ENCODE peak calls at places on chromosomes 2 and 18, in seven cellular contexts. C, N, Z, G, V, F and O are unnamed samples.

GRCh38 chr2:40511661-40512213 is 59.8 kb upstream of the SLC8A1 start:
- DNase-seq in C (no peak), N (peak), Z (no peak), G (peak), V (no peak), F (no peak), O (no peak)

GRCh38 chr2:43841949-43842865 is 3.4 kb downstream of the ABCG8 start:
- DNase-seq in C (no peak), N (no peak), Z (no peak), G (no peak), V (no peak), F (no peak), O (no peak)

GRCh38 chr2:37789988-37790387 is 118.5 kb upstream of the CDC42EP3 start:
- DNase-seq in C (no peak), N (no peak), Z (no peak), G (no peak), V (no peak), F (no peak), O (no peak)

GRCh38 chr2:177169810-177170514 is 42.6 kb upstream of the HNRNPA3 start:
- DNase-seq in C (no peak), N (no peak), Z (no peak), G (no peak), V (no peak), F (no peak), O (peak)

GRCh38 chr2:219562049-219563020 is 9.0 kb downstream of the OBSL1 start:
- DNase-seq in C (no peak), N (no peak), Z (no peak), G (no peak), V (no peak), F (no peak), O (no peak)

GRCh38 chr18:55236150-55236931 is 277.1 kb upstream of the CCDC68 start:
- DNase-seq in C (no peak), N (no peak), Z (no peak), G (no peak), V (no peak), F (no peak), O (no peak)

GRCh38 chr2:3377612-3378432 is at the start of gene EIPR1:
- DNase-seq in C (peak), N (peak), Z (peak), G (peak), V (peak), F (peak), O (peak)

GRCh38 chr2:54206596-54206995 is 49.4 kb downstream of the TSPYL6 start:
- DNase-seq in C (peak), N (no peak), Z (no peak), G (no peak), V (peak), F (no peak), O (peak)

GRCh38 chr2:36562973-36563532 is 34.9 kb downstream of the FEZ2 start:
- DNase-seq in C (no peak), N (no peak), Z (no peak), G (no peak), V (no peak), F (no peak), O (no peak)

GRCh38 chr2:170972508-170973224 is 43.6 kb downstream of the GORASP2 start:
- DNase-seq in C (no peak), N (no peak), Z (no peak), G (no peak), V (no peak), F (no peak), O (no peak)

GRCh38 chr2:238352361-238352760 is 32.0 kb downstream of the TRAF3IP1 start:
- DNase-seq in C (no peak), N (no peak), Z (peak), G (no peak), V (no peak), F (no peak), O (no peak)

GRCh38 chr2:25324905-25325592 is 16.7 kb downstream of the DNMT3A start:
- DNase-seq in C (no peak), N (no peak), Z (no peak), G (no peak), V (no peak), F (no peak), O (no peak)

GRCh38 chr2:47069628-47070154 is 85.4 kb downstream of the STPG4 start:
- DNase-seq in C (peak), N (peak), Z (peak), G (no peak), V (no peak), F (peak), O (peak)

GRCh38 chr18:34624551-34624950 is 85.5 kb upstream of the DTNA start:
- DNase-seq in C (no peak), N (no peak), Z (no peak), G (no peak), V (no peak), F (no peak), O (no peak)

GRCh38 chr2:160612266-160612864 is 118.8 kb upstream of the RBMS1 start:
- DNase-seq in C (no peak), N (no peak), Z (no peak), G (no peak), V (no peak), F (no peak), O (no peak)

GRCh38 chr18:70709720-70710119 is 420.9 kb downstream of the SOCS6 start:
- DNase-seq in C (no peak), N (no peak), Z (no peak), G (no peak), V (no peak), F (no peak), O (no peak)

GRCh38 chr2:33426666-33427231 is 49.7 kb upstream of the RASGRP3 start:
- DNase-seq in C (peak), N (no peak), Z (no peak), G (peak), V (no peak), F (no peak), O (peak)

GRCh38 chr18:28903366-28903765 is 726.4 kb upstream of the CDH2 start:
- DNase-seq in C (no peak), N (no peak), Z (no peak), G (no peak), V (no peak), F (no peak), O (no peak)

GRCh38 chr2:47262657-47263056 is 107.5 kb upstream of the STPG4 start:
- DNase-seq in C (no peak), N (no peak), Z (no peak), G (no peak), V (no peak), F (no peak), O (no peak)

GRCh38 chr2:31335921-31336570 is 78.5 kb downstream of the XDH start:
- DNase-seq in C (no peak), N (no peak), Z (no peak), G (peak), V (no peak), F (no peak), O (no peak)

GRCh38 chr2:170783549-170783948 is 13.4 kb downstream of the ERICH2 start:
- DNase-seq in C (no peak), N (no peak), Z (no peak), G (no peak), V (no peak), F (no peak), O (no peak)

GRCh38 chr2:36478332-36478738 is 119.6 kb downstream of the FEZ2 start:
- DNase-seq in C (peak), N (no peak), Z (no peak), G (no peak), V (no peak), F (no peak), O (peak)

GRCh38 chr2:209389124-209389523 is 34.7 kb upstream of the MAP2 start:
- DNase-seq in C (no peak), N (no peak), Z (no peak), G (no peak), V (no peak), F (no peak), O (no peak)

GRCh38 chr2:22273853-22274252 is 1111.1 kb upstream of the KLHL29 start:
- DNase-seq in C (no peak), N (no peak), Z (no peak), G (no peak), V (no peak), F (no peak), O (no peak)

GRCh38 chr2:36404312-36404711 is 48.7 kb downstream of the CRIM1 start:
- DNase-seq in C (peak), N (no peak), Z (no peak), G (no peak), V (no peak), F (no peak), O (no peak)

GRCh38 chr2:191806396-191806795 is 40.5 kb downstream of the CAVIN2 start:
- DNase-seq in C (no peak), N (no peak), Z (no peak), G (no peak), V (no peak), F (no peak), O (no peak)

GRCh38 chr2:191815010-191815409 is 31.9 kb downstream of the CAVIN2 start:
- DNase-seq in C (no peak), N (no peak), Z (no peak), G (no peak), V (no peak), F (no peak), O (no peak)

DNA sequence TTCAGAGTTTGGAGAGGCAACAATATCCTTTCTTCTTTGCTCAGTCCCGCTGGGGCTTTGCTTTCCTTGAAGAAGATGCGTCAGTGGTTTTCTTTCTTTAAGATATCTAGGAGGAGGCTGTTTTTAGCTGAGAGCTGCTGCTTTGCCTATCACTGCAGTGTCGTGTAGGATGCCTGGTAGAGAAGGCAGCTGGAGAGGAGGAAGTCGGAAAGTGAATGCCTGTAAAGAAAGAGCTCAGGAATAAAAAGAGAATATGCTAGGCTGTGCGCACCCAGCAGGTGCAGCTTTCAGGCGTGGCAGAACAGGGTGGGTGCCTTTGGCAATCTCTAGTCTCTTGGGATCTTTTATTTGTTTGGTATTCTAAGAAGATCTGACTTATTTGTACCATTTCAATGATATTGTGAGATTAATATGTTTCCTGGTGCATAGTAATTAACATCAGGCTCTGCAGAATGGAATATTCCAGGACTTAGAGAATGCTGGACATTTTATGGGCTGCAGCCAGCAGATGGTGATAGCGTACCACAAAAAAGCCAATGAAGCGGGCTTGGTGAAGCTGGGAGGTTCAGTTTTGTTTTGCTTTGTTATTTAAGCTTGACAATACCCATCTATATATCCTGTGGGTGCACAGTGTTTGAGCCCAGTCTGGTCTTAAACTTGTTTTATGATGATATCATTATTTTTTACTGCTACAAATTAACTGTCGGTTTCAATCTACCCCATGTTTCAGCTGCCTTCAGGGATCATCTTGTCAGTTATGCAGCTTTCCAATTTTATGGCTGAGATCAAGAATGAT is 34.9 kb downstream of the CAVIN2 start:
- DNase-seq in C (peak), N (peak), Z (no peak), G (peak), V (peak), F (peak), O (peak)
- TF ChIP-seq CTCF in C (peak), N (peak), Z (peak), G (peak), V (peak), F (peak), O (peak)

GRCh38 chr2:111231532-111232252 is 111.0 kb downstream of the BCL2L11 start:
- DNase-seq in C (no peak), N (no peak), Z (no peak), G (no peak), V (no peak), F (no peak), O (no peak)
- TF ChIP-seq CTCF in C (no peak), N (no peak), Z (no peak), G (no peak), V (no peak), F (no peak), O (no peak)

GRCh38 chr2:123532999-123533398 is 492.1 kb upstream of the CNTNAP5 start:
- DNase-seq in C (no peak), N (no peak), Z (no peak), G (no peak), V (no peak), F (no peak), O (no peak)

GRCh38 chr2:123532126-123532525 is 493.0 kb upstream of the CNTNAP5 start:
- DNase-seq in C (no peak), N (no peak), Z (no peak), G (no peak), V (no peak), F (no peak), O (no peak)
- TF ChIP-seq CTCF in C (no peak), N (no peak), Z (no peak), G (no peak), V (no peak), F (no peak), O (no peak)

DNA sequence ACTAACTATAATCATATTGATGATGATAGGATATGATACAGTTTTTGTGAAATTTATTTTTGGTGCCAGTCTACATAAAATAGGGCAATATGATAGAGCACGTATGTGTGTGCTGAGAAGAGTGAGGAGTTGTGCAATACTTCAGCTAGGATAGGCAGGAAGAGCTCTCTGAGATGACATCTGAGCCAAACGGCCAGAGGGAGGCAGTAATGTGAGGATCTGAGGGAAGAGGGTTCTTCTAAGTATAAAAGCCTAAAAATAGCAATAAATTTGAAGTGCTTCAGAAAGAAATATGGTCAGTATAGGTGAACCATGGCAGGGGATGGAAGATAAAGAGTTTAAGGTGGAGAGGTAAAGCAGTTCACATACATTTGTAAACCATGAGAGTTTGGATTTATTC is 102.5 kb downstream of the OLA1 start:
- DNase-seq in C (peak), N (no peak), Z (no peak), G (no peak), V (no peak), F (no peak), O (no peak)
- TF ChIP-seq CTCF in C (peak), N (no peak), Z (no peak), G (no peak), V (no peak), F (no peak), O (no peak)

GRCh38 chr2:44969936-44970335 is 28.4 kb downstream of the SIX3 start:
- DNase-seq in C (no peak), N (no peak), Z (no peak), G (no peak), V (no peak), F (no peak), O (no peak)

GRCh38 chr2:44972771-44973535 is 31.5 kb downstream of the SIX3 start:
- DNase-seq in C (no peak), N (no peak), Z (no peak), G (no peak), V (no peak), F (no peak), O (no peak)

GRCh38 chr2:44975571-44976450 is 33.4 kb downstream of the SIX2 start:
- DNase-seq in C (no peak), N (no peak), Z (no peak), G (no peak), V (no peak), F (no peak), O (no peak)

GRCh38 chr2:44970846-44971450 is 29.4 kb downstream of the SIX3 start:
- DNase-seq in C (peak), N (no peak), Z (no peak), G (no peak), V (no peak), F (no peak), O (no peak)

DNA sequence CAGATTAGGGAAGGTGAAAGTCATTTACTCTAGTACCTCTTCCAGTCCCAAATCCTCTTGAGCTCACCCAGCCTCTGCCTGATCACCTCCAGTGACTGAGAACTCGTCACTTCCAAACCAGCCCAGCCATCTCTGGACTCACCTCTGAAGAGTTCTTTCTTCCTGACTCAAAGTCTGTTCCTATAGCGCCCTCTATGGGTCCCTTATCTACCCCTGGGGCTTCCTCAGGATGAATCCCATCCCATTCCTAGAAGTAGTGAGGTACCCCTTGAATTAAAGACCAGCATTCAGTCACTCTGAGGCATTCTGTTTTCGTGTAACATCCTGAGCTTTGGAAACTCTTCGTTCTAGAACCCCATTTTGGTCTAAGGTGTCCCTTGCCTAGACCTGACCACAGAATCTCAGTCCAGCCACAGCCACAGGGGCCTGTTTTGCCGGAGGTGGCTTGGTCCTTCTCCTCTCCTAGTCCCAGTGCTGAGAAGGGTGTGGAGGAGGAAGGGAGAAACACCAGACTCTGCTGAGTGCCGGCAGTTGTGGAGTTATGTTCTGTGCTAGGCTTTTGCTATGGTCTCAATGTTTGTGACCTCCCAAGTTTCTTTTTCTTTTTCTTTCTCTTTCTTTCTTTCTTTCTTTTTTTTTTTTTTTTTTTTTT is 32.7 kb downstream of the SIX3 start:
- DNase-seq in C (peak), N (no peak), Z (no peak), G (no peak), V (peak), F (no peak), O (peak)
- TF ChIP-seq CTCF in C (peak), N (peak), Z (peak), G (peak), V (peak), F (peak), O (no peak)

DNA sequence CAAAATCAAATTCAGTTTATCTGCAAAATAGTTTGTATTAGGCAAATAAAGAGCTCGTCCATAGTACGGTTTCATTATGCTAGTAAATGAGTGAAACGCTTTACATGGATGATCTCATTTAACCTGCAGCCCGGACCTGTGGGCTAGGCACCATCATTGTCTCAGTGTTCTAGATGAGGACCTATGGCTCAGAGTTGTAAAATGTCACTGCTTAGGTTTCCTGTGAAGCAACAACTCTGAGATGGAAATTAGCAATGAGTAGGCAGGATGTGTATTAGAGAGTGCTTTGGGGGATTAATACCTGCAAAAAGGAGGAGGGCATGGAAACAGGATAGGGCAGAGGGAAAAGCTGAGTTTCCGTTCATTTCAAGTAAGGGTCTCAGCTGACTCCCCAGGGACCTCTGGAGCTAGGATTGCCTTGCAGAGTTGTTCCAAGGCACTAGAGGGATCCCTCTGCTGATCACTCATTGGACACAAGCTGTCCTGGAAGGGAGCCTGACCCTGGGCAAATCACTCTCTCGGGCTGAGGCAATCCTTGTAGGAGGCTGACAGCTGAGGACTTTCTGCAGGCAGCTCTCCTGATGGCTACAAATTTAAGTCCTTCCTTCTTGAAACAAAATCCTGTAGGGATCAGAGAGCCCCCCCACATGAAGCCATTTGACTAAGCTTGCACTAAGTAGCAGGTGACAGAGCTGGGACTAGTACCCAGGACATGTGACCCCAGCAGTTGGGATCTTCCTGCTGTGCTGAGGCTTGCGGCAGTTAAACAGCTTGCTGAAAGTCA is 58.8 kb upstream of the SIX2 start:
- DNase-seq in C (no peak), N (no peak), Z (no peak), G (no peak), V (peak), F (peak), O (no peak)
- TF ChIP-seq CTCF in C (no peak), N (no peak), Z (no peak), G (no peak), V (no peak), F (no peak), O (no peak)